ENCODE peak calls at places on chromosomes 2 and 18, in five cellular contexts. O, H, P, Q and Y are unnamed samples.
A peak's percentile ranks its signal among the peaks of the same experiment; 100 is the strongest.

GRCh38 chr2:240987588-240987987 is 10.8 kb upstream of the SNED1 start:
- DNase-seq in H (no peak), O (no peak), Q (no peak), P (no peak), Y (no peak)

GRCh38 chr2:36357506-36358316 is 2.1 kb downstream of the CRIM1 start:
- DNase-seq in Q (peak; percentile 63), P (peak; percentile 80), H (no peak), O (no peak), Y (peak; percentile 82)

GRCh38 chr2:65420712-65421431 is 11.5 kb downstream of the SPRED2 start:
- DNase-seq in Q (peak; percentile 36), P (peak; percentile 61), H (peak; percentile 21), O (no peak), Y (peak; percentile 60)

GRCh38 chr2:207499114-207499513 is 30.6 kb upstream of the CREB1 start:
- DNase-seq in H (no peak), Q (no peak), O (no peak), P (no peak), Y (peak; percentile 30)

GRCh38 chr2:126527836-126528490 is 128.0 kb upstream of the GYPC start:
- DNase-seq in P (peak; percentile 55), Q (peak; percentile 3), H (peak; percentile 70), O (peak; percentile 31), Y (peak; percentile 71)

GRCh38 chr2:58798787-58799186 is 557.7 kb upstream of the FANCL start:
- DNase-seq in H (no peak), Q (no peak), P (no peak), O (no peak), Y (no peak)

GRCh38 chr18:63148449-63149199 is 170.9 kb downstream of the BCL2 start:
- DNase-seq in Q (no peak), P (peak; percentile 88), O (no peak), H (no peak), Y (peak; percentile 57)

GRCh38 chr2:66270247-66270646 is 164.7 kb upstream of the MEIS1 start:
- DNase-seq in P (no peak), Q (no peak), H (no peak), O (no peak), Y (no peak)

GRCh38 chr18:77102246-77103040 is 30.1 kb downstream of the MBP start:
- DNase-seq in P (peak; percentile 95), O (peak; percentile 81), H (no peak), Q (no peak), Y (peak; percentile 94)

GRCh38 chr2:175156534-175156933 is 11.5 kb downstream of the ATF2 start:
- DNase-seq in Q (no peak), P (no peak), O (no peak), H (peak; percentile 6), Y (no peak)

GRCh38 chr2:168116448-168116847 is 130.9 kb downstream of the STK39 start:
- DNase-seq in P (no peak), H (no peak), Q (no peak), O (no peak), Y (peak; percentile 14)

GRCh38 chr2:168120730-168121129 is 126.7 kb downstream of the STK39 start:
- DNase-seq in O (no peak), P (no peak), H (no peak), Q (no peak), Y (no peak)

GRCh38 chr2:168120310-168120709 is 127.1 kb downstream of the STK39 start:
- DNase-seq in P (no peak), H (no peak), O (peak; percentile 19), Q (no peak), Y (no peak)

GRCh38 chr2:168118733-168119518 is 128.5 kb downstream of the STK39 start:
- DNase-seq in H (peak; percentile 45), Q (peak; percentile 4), O (peak; percentile 80), P (peak; percentile 86), Y (peak; percentile 80)

GRCh38 chr2:168119519-168120141 is 127.8 kb downstream of the STK39 start:
- DNase-seq in Q (no peak), H (peak; percentile 36), P (peak; percentile 81), O (peak; percentile 71), Y (peak; percentile 68)
- TF ChIP-seq CTCF in Q (peak; percentile 48), H (peak; percentile 58), P (peak; percentile 66), O (peak; percentile 65), Y (peak; percentile 74)

DNA sequence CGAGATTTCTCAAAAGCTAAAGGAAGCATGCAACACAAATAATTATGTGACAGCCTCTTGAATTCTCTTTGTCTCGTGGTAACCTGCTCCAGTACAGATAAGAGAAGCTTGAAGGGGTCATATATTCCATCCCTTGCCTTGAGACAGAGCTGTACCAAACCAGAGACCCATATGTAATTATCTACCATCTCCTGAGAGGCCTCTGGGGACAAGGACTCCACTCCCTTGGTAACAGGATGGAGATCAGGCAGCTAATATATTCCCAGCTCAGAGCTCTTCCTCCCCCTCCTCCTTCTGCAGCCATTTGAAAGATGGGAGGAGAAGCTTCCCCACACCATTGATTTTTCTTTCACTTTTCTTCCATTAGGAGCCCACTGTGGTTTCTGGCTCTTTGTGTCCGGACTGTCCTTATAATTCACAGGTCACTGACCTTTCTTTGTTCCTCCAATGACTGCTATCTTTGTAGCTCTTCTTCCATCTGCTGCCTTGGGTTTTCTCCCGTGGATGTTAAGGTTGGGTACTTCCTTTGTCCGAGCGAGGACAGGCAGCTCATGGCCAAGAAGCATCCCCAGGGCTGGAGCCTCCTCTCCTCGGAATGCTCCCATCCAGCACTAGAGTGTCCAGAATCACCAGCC is 72.5 kb upstream of the STPG4 start:
- DNase-seq in P (no peak), O (no peak), Q (no peak), H (no peak), Y (no peak)
- H3K4me3 ChIP-seq in P (no peak overlapping the region), O (no peak overlapping the region), Q (no peak overlapping the region), H (no peak overlapping the region), Y (no peak overlapping the region)

DNA sequence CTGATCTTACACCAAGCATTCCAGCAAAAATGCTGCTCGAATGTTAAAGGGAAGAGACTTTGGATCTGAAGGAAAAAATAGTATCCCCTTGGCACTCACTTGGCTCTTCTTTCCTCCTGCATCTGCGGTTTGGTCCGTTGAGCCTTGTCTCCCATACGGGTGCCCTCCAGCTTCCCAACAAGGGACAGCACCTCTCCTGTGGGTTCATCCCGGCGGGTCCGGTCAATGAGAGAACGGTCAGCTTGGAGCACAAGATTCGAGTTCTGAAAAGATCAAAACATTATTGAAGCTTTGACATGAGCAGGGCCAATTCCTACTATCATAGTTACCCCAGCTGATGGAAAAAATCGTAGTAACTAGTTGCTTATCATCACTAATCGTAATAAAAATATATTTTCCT is 740 bp downstream of the SNRNP200 start:
- DNase-seq in O (no peak), Q (no peak), H (no peak), P (no peak), Y (no peak)
- TF ChIP-seq CTCF in O (no peak), Q (no peak), H (no peak), P (no peak), Y (no peak)

GRCh38 chr2:12722445-12723316 is 5.9 kb downstream of the TRIB2 start:
- DNase-seq in O (no peak), Q (no peak), P (no peak), H (no peak), Y (no peak)

GRCh38 chr2:12723741-12724463 is 7.2 kb downstream of the TRIB2 start:
- DNase-seq in O (no peak), P (no peak), Q (no peak), H (no peak), Y (no peak)

GRCh38 chr2:12720752-12721151 is 4.0 kb downstream of the TRIB2 start:
- DNase-seq in P (no peak), H (no peak), Q (no peak), O (no peak), Y (peak; percentile 28)

GRCh38 chr2:12720181-12720580 is 3.4 kb downstream of the TRIB2 start:
- DNase-seq in Q (no peak), O (no peak), H (no peak), P (no peak), Y (peak; percentile 85)

DNA sequence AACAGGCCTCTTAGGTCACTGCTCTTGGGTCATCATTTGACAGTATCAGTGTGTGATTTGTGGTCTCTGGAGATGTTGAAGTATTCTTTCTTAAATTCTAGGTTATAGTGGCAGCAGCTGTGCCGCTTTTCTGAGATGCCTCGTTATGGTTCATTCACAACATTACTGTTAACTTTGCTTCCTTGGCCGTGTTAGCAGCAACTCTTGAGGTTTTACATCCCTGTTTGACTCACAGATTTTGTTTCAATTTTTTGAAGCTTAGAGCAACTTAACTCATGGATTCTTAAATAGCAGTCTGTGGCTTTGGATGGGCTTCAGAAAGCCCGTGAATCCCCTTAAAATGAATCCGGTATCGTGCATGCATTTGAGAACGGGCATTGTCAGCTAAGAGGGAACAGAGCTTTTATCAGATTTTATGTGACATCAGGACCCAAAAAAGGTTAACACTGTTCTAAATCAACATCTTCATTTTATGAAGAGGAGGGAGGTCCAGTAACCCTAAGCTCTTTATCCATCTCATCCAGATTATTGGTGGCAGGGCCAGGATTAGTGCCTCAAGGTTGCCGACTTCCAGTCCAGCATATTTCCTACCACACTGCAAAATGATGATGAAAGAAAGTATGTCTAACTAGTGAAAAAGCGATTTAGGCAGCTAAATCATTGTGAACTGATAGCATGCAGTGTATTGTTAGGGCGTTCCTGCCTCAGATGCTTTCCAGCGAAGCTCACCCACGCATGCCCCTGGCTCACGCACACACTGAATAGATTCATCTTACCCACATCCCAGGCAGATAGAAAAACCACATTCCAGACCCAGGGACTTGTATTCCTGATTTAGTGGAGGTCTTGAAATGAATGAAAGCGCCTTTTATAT is 5.1 kb downstream of the TRIB2 start:
- DNase-seq in Q (no peak), P (peak; percentile 92), O (no peak), H (no peak), Y (peak; percentile 32)
- H3K4me3 ChIP-seq in Q (no peak overlapping the region), P (peak overlapping the region; percentile 91), O (no peak overlapping the region), H (peak overlapping the region; percentile 79), Y (peak overlapping the region; percentile 93)

DNA sequence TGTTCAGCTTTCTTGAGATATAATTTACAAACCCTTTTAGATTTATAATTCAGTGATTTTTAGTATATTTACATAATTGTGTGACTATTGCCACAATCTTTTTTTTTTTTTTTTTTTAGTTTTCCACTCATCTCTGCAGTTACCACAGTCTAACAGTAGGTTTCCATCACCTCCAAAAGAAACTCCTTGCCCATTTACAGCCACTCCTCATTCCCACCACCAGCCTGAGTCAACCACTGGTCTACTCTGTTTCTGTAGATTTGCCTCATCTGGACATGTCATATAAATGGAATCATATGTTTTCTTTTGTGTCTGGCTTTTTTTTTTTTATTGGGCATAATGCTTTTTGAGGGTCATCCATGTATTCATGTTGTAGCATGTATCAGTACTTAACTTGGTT is 16.1 kb downstream of the MTX2 start:
- DNase-seq in Q (no peak), H (no peak), O (no peak), P (no peak), Y (no peak)
- TF ChIP-seq CTCF in Q (no peak), H (no peak), O (no peak), P (no peak), Y (no peak)

DNA sequence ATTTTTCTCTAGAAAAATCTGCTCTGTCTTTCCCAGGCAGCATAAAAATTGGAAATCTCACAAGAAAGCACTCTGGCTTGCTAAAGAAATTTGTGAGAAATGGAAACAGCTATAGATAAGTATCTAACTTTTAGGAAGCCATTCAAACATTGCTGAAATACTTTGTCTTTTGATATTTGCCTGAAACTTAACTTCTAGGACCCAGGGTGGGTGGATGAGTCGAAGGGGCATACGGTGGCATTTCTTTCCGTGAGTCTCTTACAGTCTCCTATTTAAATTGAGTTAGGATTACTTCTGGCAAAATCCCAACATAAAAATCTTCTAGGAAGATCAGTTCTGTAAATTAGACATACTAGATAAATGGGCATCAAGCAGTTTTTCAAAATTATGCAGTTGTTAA is 523 bp upstream of the COL3A1 start:
- DNase-seq in H (no peak), Q (no peak), P (peak; percentile 59), O (no peak), Y (peak; percentile 54)
- H3K4me3 ChIP-seq in H (peak overlapping the region; percentile 35), Q (no peak overlapping the region), P (peak overlapping the region; percentile 86), O (no peak overlapping the region), Y (peak overlapping the region; percentile 99)